ENCODE peak calls at places on chromosome 15, in five cellular contexts. D is NCI-H345, L is HT1080, Q is hypothalamus, O is right atrium auricular region. V is an unnamed sample.

GRCh38 chr15:77163806-77164384 is 93.0 kb upstream of the TSPAN3 start:
- DNase-seq in D (no peak), L (no peak), Q (no peak), O (no peak), V (no peak)

GRCh38 chr15:65406402-65407000 is 16.2 kb downstream of the IGDCC4 start:
- DNase-seq in D (no peak), L (no peak), Q (no peak), O (no peak), V (no peak)

GRCh38 chr15:51647128-51647562 is 24.6 kb upstream of the DMXL2 start:
- DNase-seq in D (no peak), L (peak), Q (no peak), O (no peak), V (peak)

GRCh38 chr15:77738038-77738370 is 105.3 kb upstream of the LINGO1 start:
- DNase-seq in D (no peak), L (no peak), Q (no peak), O (no peak), V (no peak)

GRCh38 chr15:70097337-70098169 is at the start of gene TLE3:
- DNase-seq in D (peak), L (peak), Q (peak), O (peak), V (peak)

GRCh38 chr15:66850078-66850991 is 148.3 kb downstream of the SMAD6 start:
- DNase-seq in D (no peak), L (no peak), Q (no peak), O (peak), V (no peak)

GRCh38 chr15:67311751-67312150 is 57.2 kb downstream of the IQCH start:
- DNase-seq in D (no peak), L (no peak), Q (no peak), O (no peak), V (no peak)

GRCh38 chr15:89383635-89384604 is 49.3 kb upstream of the POLG start:
- DNase-seq in D (peak), L (peak), Q (no peak), O (no peak), V (no peak)

GRCh38 chr15:68900032-68900431 is 30.3 kb upstream of the SPESP1 start:
- DNase-seq in D (no peak), L (no peak), Q (no peak), O (no peak), V (no peak)

GRCh38 chr15:82081904-82082810 is 36.3 kb upstream of the MEX3B start:
- DNase-seq in D (no peak), L (peak), Q (no peak), O (no peak), V (no peak)

GRCh38 chr15:27527490-27528067 is 556.6 kb downstream of the GABRG3 start:
- DNase-seq in D (no peak), L (peak), Q (no peak), O (no peak), V (no peak)

GRCh38 chr15:63920504-63921178 is 86.9 kb upstream of the HERC1 start:
- DNase-seq in D (no peak), L (peak), Q (no peak), O (no peak), V (no peak)

GRCh38 chr15:31366169-31366734 is 39.6 kb downstream of the KLF13 start:
- DNase-seq in D (no peak), L (no peak), Q (no peak), O (no peak), V (no peak)

GRCh38 chr15:63277893-63278505 is 594 bp downstream of the APH1B start:
- DNase-seq in D (peak), L (no peak), Q (no peak), O (no peak), V (no peak)

GRCh38 chr15:57158589-57158988 is 217.7 kb upstream of the CGNL1 start:
- DNase-seq in D (peak), L (peak), Q (no peak), O (no peak), V (no peak)

GRCh38 chr15:60589253-60589652 is 110.3 kb upstream of the ICE2 start:
- DNase-seq in D (no peak), L (no peak), Q (no peak), O (no peak), V (no peak)

GRCh38 chr15:65431731-65432130 is 9.0 kb upstream of the IGDCC4 start:
- DNase-seq in D (no peak), L (no peak), Q (no peak), O (no peak), V (no peak)

GRCh38 chr15:75694241-75695182 is 18.1 kb downstream of the CSPG4 start:
- DNase-seq in D (peak), L (peak), Q (no peak), O (peak), V (no peak)

GRCh38 chr15:58987036-58987435 is 427 bp upstream of the RNF111 start:
- DNase-seq in D (no peak), L (no peak), Q (peak), O (no peak), V (no peak)

GRCh38 chr15:68054658-68055223 is 626 bp downstream of the PIAS1 start:
- DNase-seq in D (peak), L (no peak), Q (peak), O (peak), V (peak)

GRCh38 chr15:69656271-69657030 is 203.8 kb downstream of the RPLP1 start:
- DNase-seq in D (no peak), L (no peak), Q (no peak), O (no peak), V (no peak)

GRCh38 chr15:100889359-100890058 is 9.9 kb downstream of the ALDH1A3 start:
- DNase-seq in D (no peak), L (peak), Q (no peak), O (peak), V (no peak)

GRCh38 chr15:101613130-101614000 is 38.8 kb downstream of the TM2D3 start:
- DNase-seq in D (peak), L (no peak), Q (no peak), O (peak), V (no peak)

GRCh38 chr15:38954090-38954489 is 389.5 kb upstream of the RASGRP1 start:
- DNase-seq in D (no peak), L (no peak), Q (no peak), O (no peak), V (no peak)

GRCh38 chr15:28901587-28901980 is 15.8 kb downstream of the APBA2 start:
- DNase-seq in D (no peak), L (no peak), Q (no peak), O (no peak), V (no peak)

GRCh38 chr15:100733786-100734185 is 131.4 kb downstream of the ASB7 start:
- DNase-seq in D (no peak), L (peak), Q (no peak), O (no peak), V (no peak)

GRCh38 chr15:65323071-65323511 is 18.6 kb downstream of the RNU5B-1 start:
- DNase-seq in D (peak), L (peak), Q (no peak), O (no peak), V (no peak)

GRCh38 chr15:57245130-57245529 is 131.2 kb upstream of the CGNL1 start:
- DNase-seq in D (no peak), L (no peak), Q (no peak), O (no peak), V (peak)

GRCh38 chr15:95302206-95302605 is 1028.3 kb upstream of the NR2F2 start:
- DNase-seq in D (no peak), L (peak), Q (no peak), O (no peak), V (peak)

GRCh38 chr15:64837502-64837901 is 4.2 kb upstream of the PLEKHO2 start:
- DNase-seq in D (no peak), L (no peak), Q (no peak), O (no peak), V (peak)

GRCh38 chr15:59567369-59567768 is 44.2 kb upstream of the GCNT3 start:
- DNase-seq in D (no peak), L (no peak), Q (no peak), O (no peak), V (no peak)

GRCh38 chr15:98763179-98763578 is 114.8 kb downstream of the IGF1R start:
- DNase-seq in D (no peak), L (no peak), Q (no peak), O (no peak), V (no peak)

GRCh38 chr15:51842852-51843737 is 13.6 kb downstream of the TMOD3 start:
- DNase-seq in D (no peak), L (peak), Q (no peak), O (no peak), V (no peak)

GRCh38 chr15:41981373-41982132 is 9.2 kb upstream of the EHD4 start:
- DNase-seq in D (no peak), L (no peak), Q (no peak), O (no peak), V (no peak)

GRCh38 chr15:25435474-25436243 is 3.2 kb downstream of the UBE3A start:
- DNase-seq in D (no peak), L (no peak), Q (no peak), O (no peak), V (no peak)

GRCh38 chr15:37020852-37021251 is 79.5 kb downstream of the MEIS2 start:
- DNase-seq in D (no peak), L (no peak), Q (no peak), O (no peak), V (no peak)

V was measured in AML-193.